ENCODE peak calls at places on chromosomes 13 and 19, in four cellular contexts. One of them, this sample, is unnamed.

GRCh38 chr13:100399455-100399854 is 189.1 kb downstream of the GGACT start:
- DNase-seq in HCT116: no peak
- DNase-seq in transverse colon: no peak
- DNase-seq in sigmoid colon: no peak
- DNase-seq in this sample: no peak

GRCh38 chr13:23447927-23448326 is 14.4 kb upstream of the SACS start:
- DNase-seq in HCT116: no peak
- DNase-seq in transverse colon: no peak
- DNase-seq in sigmoid colon: no peak
- DNase-seq in this sample: no peak

GRCh38 chr19:21694171-21694906 is 73.0 kb downstream of the ZNF100 start:
- DNase-seq in HCT116: no peak
- DNase-seq in transverse colon: no peak
- DNase-seq in sigmoid colon: no peak
- DNase-seq in this sample: no peak

GRCh38 chr13:51723529-51723928 is 80.4 kb downstream of the DHRS12 start:
- DNase-seq in HCT116: no peak
- DNase-seq in transverse colon: no peak
- DNase-seq in sigmoid colon: no peak
- DNase-seq in this sample: no peak

GRCh38 chr13:101917833-101918755 is 465.6 kb downstream of the ITGBL1 start:
- DNase-seq in HCT116: no peak
- DNase-seq in transverse colon: no peak
- DNase-seq in sigmoid colon: no peak
- DNase-seq in this sample: no peak

GRCh38 chr19:8105471-8105870 is 43.9 kb downstream of the FBN3 start:
- DNase-seq in HCT116: no peak
- DNase-seq in transverse colon: no peak
- DNase-seq in sigmoid colon: no peak
- DNase-seq in this sample: no peak

GRCh38 chr13:88932950-88933349 is 1261.8 kb downstream of the SLITRK5 start:
- DNase-seq in HCT116: no peak
- DNase-seq in transverse colon: no peak
- DNase-seq in sigmoid colon: no peak
- DNase-seq in this sample: no peak

GRCh38 chr13:103883152-103883551 is 816.9 kb upstream of the SLC10A2 start:
- DNase-seq in HCT116: peak
- DNase-seq in transverse colon: peak
- DNase-seq in sigmoid colon: peak
- DNase-seq in this sample: peak

GRCh38 chr13:99086869-99087129 is 108.9 kb upstream of the DOCK9 start:
- DNase-seq in HCT116: no peak
- DNase-seq in transverse colon: peak
- DNase-seq in sigmoid colon: peak
- DNase-seq in this sample: no peak

GRCh38 chr13:83136660-83137059 is 745.6 kb downstream of the SLITRK1 start:
- DNase-seq in HCT116: no peak
- DNase-seq in transverse colon: no peak
- DNase-seq in sigmoid colon: no peak
- DNase-seq in this sample: no peak

GRCh38 chr19:47475460-47475859 is 3.8 kb upstream of the SLC8A2 start:
- DNase-seq in HCT116: no peak
- DNase-seq in transverse colon: no peak
- DNase-seq in sigmoid colon: no peak
- DNase-seq in this sample: no peak

GRCh38 chr19:9909251-9909650 is 27.1 kb downstream of the OLFM2 start:
- DNase-seq in HCT116: no peak
- DNase-seq in transverse colon: no peak
- DNase-seq in sigmoid colon: no peak
- DNase-seq in this sample: no peak

GRCh38 chr13:105278797-105279425 is 1256.6 kb downstream of the EFNB2 start:
- DNase-seq in HCT116: no peak
- DNase-seq in transverse colon: no peak
- DNase-seq in sigmoid colon: no peak
- DNase-seq in this sample: no peak

GRCh38 chr13:51148952-51149573 is 38.0 kb upstream of the C13orf42 start:
- DNase-seq in HCT116: peak
- DNase-seq in transverse colon: peak
- DNase-seq in sigmoid colon: no peak
- DNase-seq in this sample: no peak

GRCh38 chr19:10439588-10439987 is 19.2 kb downstream of the PDE4A start:
- DNase-seq in HCT116: no peak
- DNase-seq in transverse colon: no peak
- DNase-seq in sigmoid colon: no peak
- DNase-seq in this sample: no peak

GRCh38 chr19:46391296-46392251 is 21.8 kb downstream of the CCDC8 start:
- DNase-seq in HCT116: no peak
- DNase-seq in transverse colon: no peak
- DNase-seq in sigmoid colon: peak
- DNase-seq in this sample: no peak

GRCh38 chr13:112905990-112906641 is 62.9 kb upstream of the MCF2L start:
- DNase-seq in HCT116: no peak
- DNase-seq in transverse colon: no peak
- DNase-seq in sigmoid colon: no peak
- DNase-seq in this sample: peak

GRCh38 chr19:55674459-55674840 is 576 bp upstream of the EPN1 start:
- DNase-seq in HCT116: no peak
- DNase-seq in transverse colon: no peak
- DNase-seq in sigmoid colon: no peak
- DNase-seq in this sample: no peak

GRCh38 chr13:20360835-20361412 is 128.8 kb upstream of the GJB6 start:
- DNase-seq in HCT116: no peak
- DNase-seq in transverse colon: no peak
- DNase-seq in sigmoid colon: no peak
- DNase-seq in this sample: no peak

GRCh38 chr19:940591-941291 is 14.9 kb downstream of the ARID3A start:
- DNase-seq in HCT116: no peak
- DNase-seq in transverse colon: peak
- DNase-seq in sigmoid colon: peak
- DNase-seq in this sample: peak

GRCh38 chr13:28248080-28248479 is 109.7 kb downstream of the PAN3 start:
- DNase-seq in HCT116: no peak
- DNase-seq in transverse colon: no peak
- DNase-seq in sigmoid colon: no peak
- DNase-seq in this sample: no peak

GRCh38 chr19:39831679-39832078 is 2.3 kb downstream of the DYRK1B start:
- DNase-seq in HCT116: no peak
- DNase-seq in transverse colon: no peak
- DNase-seq in sigmoid colon: no peak
- DNase-seq in this sample: no peak

GRCh38 chr13:75365724-75366173 is 116.2 kb downstream of the TBC1D4 start:
- DNase-seq in HCT116: peak
- DNase-seq in transverse colon: no peak
- DNase-seq in sigmoid colon: no peak
- DNase-seq in this sample: no peak

GRCh38 chr19:33134571-33135041 is 2.7 kb downstream of the WDR88 start:
- DNase-seq in HCT116: no peak
- DNase-seq in transverse colon: no peak
- DNase-seq in sigmoid colon: no peak
- DNase-seq in this sample: no peak

GRCh38 chr19:37867831-37868230 is 38.6 kb downstream of the WDR87 start:
- DNase-seq in HCT116: no peak
- DNase-seq in transverse colon: no peak
- DNase-seq in sigmoid colon: no peak
- DNase-seq in this sample: no peak

GRCh38 chr13:37375071-37375470 is 223.5 kb downstream of the POSTN start:
- DNase-seq in HCT116: no peak
- DNase-seq in transverse colon: no peak
- DNase-seq in sigmoid colon: no peak
- DNase-seq in this sample: no peak

GRCh38 chr19:4338441-4339350 is at the start of gene STAP2:
- DNase-seq in HCT116: no peak
- DNase-seq in transverse colon: peak
- DNase-seq in sigmoid colon: no peak
- DNase-seq in this sample: peak

GRCh38 chr19:18730885-18731513 is 47.5 kb downstream of the CRTC1 start:
- DNase-seq in HCT116: no peak
- DNase-seq in transverse colon: no peak
- DNase-seq in sigmoid colon: no peak
- DNase-seq in this sample: no peak

GRCh38 chr19:18735752-18736151 is 52.3 kb downstream of the CRTC1 start:
- DNase-seq in HCT116: no peak
- DNase-seq in transverse colon: no peak
- DNase-seq in sigmoid colon: no peak
- DNase-seq in this sample: no peak

GRCh38 chr19:18735324-18735723 is 51.8 kb downstream of the CRTC1 start:
- DNase-seq in HCT116: no peak
- DNase-seq in transverse colon: no peak
- DNase-seq in sigmoid colon: no peak
- DNase-seq in this sample: no peak

GRCh38 chr19:18731562-18732008 is 48.1 kb downstream of the CRTC1 start:
- DNase-seq in HCT116: no peak
- DNase-seq in transverse colon: no peak
- DNase-seq in sigmoid colon: no peak
- DNase-seq in this sample: no peak

DNA sequence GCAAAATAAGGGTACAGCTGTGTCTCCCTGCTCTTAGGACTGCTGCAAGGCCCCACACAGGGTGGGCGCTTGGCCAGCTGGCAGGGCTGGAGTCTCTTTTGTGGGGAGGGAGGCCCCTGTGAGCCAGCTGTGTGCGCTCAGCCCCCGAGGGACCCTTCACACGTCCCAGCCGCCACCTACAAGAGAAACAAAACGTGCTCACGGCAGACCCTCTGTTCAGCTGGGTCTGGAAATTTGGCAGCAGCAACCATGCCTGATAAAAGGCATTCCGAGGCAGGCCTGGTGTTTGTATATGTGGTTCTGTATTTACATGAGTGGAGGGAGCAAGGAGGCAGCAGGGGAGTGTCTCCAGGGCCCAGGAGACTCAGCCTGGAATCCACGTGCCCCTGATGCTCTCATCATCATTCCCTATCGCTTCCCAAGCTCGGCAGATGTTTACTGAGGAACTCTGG is 49.7 kb downstream of the CRTC1 start:
- DNase-seq in HCT116: no peak
- DNase-seq in transverse colon: peak
- DNase-seq in sigmoid colon: peak
- DNase-seq in this sample: no peak
- TF ChIP-seq POLR2AphosphoS5 in HCT116: no peak
- TF ChIP-seq POLR2AphosphoS5 in transverse colon: no peak
- TF ChIP-seq POLR2AphosphoS5 in sigmoid colon: peak
- TF ChIP-seq POLR2AphosphoS5 in this sample: no peak

DNA sequence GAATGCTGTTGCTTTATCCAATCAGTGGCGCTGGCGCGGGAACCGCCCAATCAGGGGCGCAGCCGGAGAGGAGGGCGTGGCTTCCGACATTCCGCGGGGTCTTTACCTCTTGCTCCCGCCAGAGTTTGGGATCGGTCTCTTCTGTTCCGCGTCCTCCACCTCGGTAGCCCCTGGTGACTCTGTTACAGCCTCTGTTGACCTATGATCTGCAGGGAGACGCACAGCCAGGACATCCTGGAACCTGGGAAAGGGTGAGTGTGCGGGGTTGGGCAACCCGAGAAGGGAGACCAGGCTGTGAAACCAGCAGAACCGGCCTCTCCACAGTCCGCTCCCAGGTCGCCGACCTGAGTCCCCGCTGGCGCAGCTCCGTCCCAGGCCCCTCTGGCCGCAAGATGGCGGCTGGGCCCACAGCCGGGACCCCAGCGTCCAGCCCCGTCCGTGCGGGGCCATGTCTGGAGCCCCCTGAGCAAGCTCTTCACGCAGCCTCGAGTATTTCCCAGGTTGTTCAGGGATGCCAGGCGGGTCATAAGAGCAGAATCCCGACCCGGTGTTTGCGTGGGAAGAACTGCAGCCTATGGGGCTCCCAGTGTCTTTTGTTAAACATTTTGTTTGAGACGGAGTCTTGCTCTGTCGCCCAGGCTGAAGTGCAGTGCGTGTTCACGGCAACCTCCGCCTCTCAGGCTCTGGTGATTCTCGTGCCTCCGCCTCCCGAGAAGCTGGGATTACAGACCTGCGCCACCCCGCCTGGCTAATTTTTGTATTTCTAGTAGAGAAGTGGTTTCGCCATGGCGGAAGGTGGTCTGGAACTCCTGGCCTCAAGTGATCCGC is 4.4 kb upstream of the ZNF681 start:
- DNase-seq in HCT116: no peak
- DNase-seq in transverse colon: peak
- DNase-seq in sigmoid colon: peak
- DNase-seq in this sample: peak
- TF ChIP-seq POLR2AphosphoS5 in HCT116: no peak
- TF ChIP-seq POLR2AphosphoS5 in transverse colon: peak
- TF ChIP-seq POLR2AphosphoS5 in sigmoid colon: no peak
- TF ChIP-seq POLR2AphosphoS5 in this sample: peak

GRCh38 chr13:114127473-114128347 is 4.7 kb downstream of the RASA3 start:
- DNase-seq in HCT116: no peak
- DNase-seq in transverse colon: no peak
- DNase-seq in sigmoid colon: no peak
- DNase-seq in this sample: no peak

GRCh38 chr13:114128348-114128623 is 4.1 kb downstream of the RASA3 start:
- DNase-seq in HCT116: no peak
- DNase-seq in transverse colon: no peak
- DNase-seq in sigmoid colon: no peak
- DNase-seq in this sample: no peak

GRCh38 chr13:114130131-114130707 is 2.2 kb downstream of the RASA3 start:
- DNase-seq in HCT116: no peak
- DNase-seq in transverse colon: no peak
- DNase-seq in sigmoid colon: no peak
- DNase-seq in this sample: no peak

GRCh38 chr13:114129649-114130062 is 2.8 kb downstream of the RASA3 start:
- DNase-seq in HCT116: no peak
- DNase-seq in transverse colon: no peak
- DNase-seq in sigmoid colon: peak
- DNase-seq in this sample: no peak

DNA sequence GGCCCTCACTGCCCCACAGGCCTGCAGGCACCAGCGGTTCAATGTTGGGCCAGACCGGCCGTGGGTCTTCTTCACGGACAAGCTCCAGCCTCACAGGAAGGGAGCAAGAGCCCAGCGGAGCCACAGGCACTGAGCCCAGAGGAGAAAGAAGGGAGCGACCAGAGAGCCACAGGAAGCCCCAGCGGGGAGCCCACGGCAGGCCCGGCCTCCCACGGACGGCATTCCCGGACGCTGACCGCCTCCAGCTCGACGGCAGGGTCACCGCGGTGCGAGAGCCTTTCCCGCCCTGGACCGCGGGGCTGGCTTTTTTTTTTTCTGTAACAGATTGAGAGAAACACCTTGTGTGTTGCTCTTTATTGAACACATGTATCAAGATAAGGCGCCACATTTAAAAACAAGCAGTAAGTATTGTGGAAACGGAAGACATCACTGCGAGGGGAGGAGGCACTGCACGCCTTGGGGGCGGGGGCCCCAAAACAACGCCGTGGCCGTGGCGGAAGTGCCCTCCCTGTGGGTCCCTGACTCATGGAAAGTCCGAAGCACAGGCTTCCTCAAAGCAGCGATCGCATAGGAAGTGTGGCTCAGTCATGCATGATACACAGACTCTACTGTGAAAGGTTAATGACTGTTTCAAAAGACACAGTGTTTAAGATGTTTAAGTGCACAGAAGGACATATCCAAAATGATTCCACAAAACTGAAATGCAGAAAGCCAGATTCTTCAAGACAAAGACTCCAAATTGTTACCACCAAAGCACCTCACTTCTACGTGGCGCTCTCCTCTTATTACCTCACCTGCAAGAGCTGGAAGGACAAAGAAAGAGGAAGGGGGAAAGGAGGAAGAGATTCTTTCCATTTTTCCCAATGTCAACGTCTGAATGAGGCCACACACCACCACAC is 3.5 kb downstream of the RASA3 start:
- DNase-seq in HCT116: peak
- DNase-seq in transverse colon: peak
- DNase-seq in sigmoid colon: peak
- DNase-seq in this sample: no peak
- TF ChIP-seq POLR2AphosphoS5 in HCT116: peak
- TF ChIP-seq POLR2AphosphoS5 in transverse colon: peak
- TF ChIP-seq POLR2AphosphoS5 in sigmoid colon: peak
- TF ChIP-seq POLR2AphosphoS5 in this sample: peak

GRCh38 chr19:30274987-30275386 is 97.2 kb upstream of the ZNF536 start:
- DNase-seq in HCT116: no peak
- DNase-seq in transverse colon: no peak
- DNase-seq in sigmoid colon: no peak
- DNase-seq in this sample: no peak
- TF ChIP-seq POLR2AphosphoS5 in HCT116: no peak
- TF ChIP-seq POLR2AphosphoS5 in transverse colon: no peak
- TF ChIP-seq POLR2AphosphoS5 in sigmoid colon: no peak
- TF ChIP-seq POLR2AphosphoS5 in this sample: no peak

This sample was measured in breast epithelium.